ENCODE peak calls at places on chromosome X, in four cellular contexts. One of them, this sample, is unnamed.

GRCh38 chrX:103396186-103396585 is 19.8 kb downstream of the BEX3 start:
- DNase-seq in bronchial epithelial cell: no peak
- DNase-seq in MG63: peak
- DNase-seq in dorsolateral prefrontal cortex: no peak
- DNase-seq in this sample: no peak

GRCh38 chrX:69095260-69095659 is 70.0 kb downstream of the PJA1 start:
- DNase-seq in bronchial epithelial cell: no peak
- DNase-seq in dorsolateral prefrontal cortex: no peak
- DNase-seq in MG63: no peak
- DNase-seq in this sample: no peak

GRCh38 chrX:105973387-105973739 is 65.2 kb downstream of the SERPINA7 start:
- DNase-seq in bronchial epithelial cell: no peak
- DNase-seq in dorsolateral prefrontal cortex: no peak
- DNase-seq in MG63: no peak
- DNase-seq in this sample: no peak

GRCh38 chrX:46165411-46165810 is 379.8 kb downstream of the ZNF674 start:
- DNase-seq in MG63: peak
- DNase-seq in bronchial epithelial cell: peak
- DNase-seq in dorsolateral prefrontal cortex: no peak
- DNase-seq in this sample: no peak

GRCh38 chrX:55210931-55211677 is 9.0 kb upstream of the PAGE5 start:
- DNase-seq in bronchial epithelial cell: no peak
- DNase-seq in MG63: no peak
- DNase-seq in dorsolateral prefrontal cortex: no peak
- DNase-seq in this sample: no peak

GRCh38 chrX:134600714-134601113 is 57.6 kb downstream of the PLAC1 start:
- DNase-seq in MG63: peak
- DNase-seq in bronchial epithelial cell: peak
- DNase-seq in dorsolateral prefrontal cortex: no peak
- DNase-seq in this sample: no peak

GRCh38 chrX:123846598-123847038 is 13.2 kb upstream of the XIAP start:
- DNase-seq in bronchial epithelial cell: peak
- DNase-seq in dorsolateral prefrontal cortex: no peak
- DNase-seq in MG63: peak
- DNase-seq in this sample: no peak

GRCh38 chrX:24513416-24513815 is 48.3 kb downstream of the PDK3 start:
- DNase-seq in dorsolateral prefrontal cortex: no peak
- DNase-seq in MG63: no peak
- DNase-seq in bronchial epithelial cell: peak
- DNase-seq in this sample: no peak

GRCh38 chrX:122739770-122740169 is 444.3 kb upstream of the GRIA3 start:
- DNase-seq in dorsolateral prefrontal cortex: no peak
- DNase-seq in bronchial epithelial cell: peak
- DNase-seq in MG63: no peak
- DNase-seq in this sample: no peak

GRCh38 chrX:115719171-115719570 is 158.2 kb downstream of the PLS3 start:
- DNase-seq in bronchial epithelial cell: no peak
- DNase-seq in dorsolateral prefrontal cortex: no peak
- DNase-seq in MG63: no peak
- DNase-seq in this sample: no peak

GRCh38 chrX:133325422-133325821 is 89.9 kb downstream of the GPC4 start:
- DNase-seq in bronchial epithelial cell: no peak
- DNase-seq in MG63: no peak
- DNase-seq in dorsolateral prefrontal cortex: no peak
- DNase-seq in this sample: no peak

GRCh38 chrX:10656214-10656613 is 35.8 kb upstream of the MID1 start:
- DNase-seq in MG63: no peak
- DNase-seq in dorsolateral prefrontal cortex: no peak
- DNase-seq in bronchial epithelial cell: no peak
- DNase-seq in this sample: no peak

GRCh38 chrX:150508461-150509367 is 59.7 kb upstream of the MTM1 start:
- DNase-seq in MG63: peak
- DNase-seq in dorsolateral prefrontal cortex: peak
- DNase-seq in bronchial epithelial cell: no peak
- DNase-seq in this sample: peak

GRCh38 chrX:70481871-70482270 is 37.2 kb downstream of the DLG3 start:
- DNase-seq in dorsolateral prefrontal cortex: no peak
- DNase-seq in bronchial epithelial cell: no peak
- DNase-seq in MG63: no peak
- DNase-seq in this sample: no peak

GRCh38 chrX:47199286-47199685 is 5.7 kb downstream of the UBA1 start:
- DNase-seq in bronchial epithelial cell: no peak
- DNase-seq in MG63: no peak
- DNase-seq in dorsolateral prefrontal cortex: no peak
- DNase-seq in this sample: no peak

GRCh38 chrX:129741880-129742758 is 3.3 kb downstream of the XPNPEP2 start:
- DNase-seq in dorsolateral prefrontal cortex: no peak
- DNase-seq in MG63: no peak
- DNase-seq in bronchial epithelial cell: no peak
- DNase-seq in this sample: no peak

GRCh38 chrX:101051549-101052302 is at the start of gene TRMT2B:
- DNase-seq in bronchial epithelial cell: peak
- DNase-seq in dorsolateral prefrontal cortex: peak
- DNase-seq in MG63: peak
- DNase-seq in this sample: peak

GRCh38 chrX:10089378-10089795 is 67.4 kb upstream of the CLCN4 start:
- DNase-seq in dorsolateral prefrontal cortex: no peak
- DNase-seq in MG63: peak
- DNase-seq in bronchial epithelial cell: peak
- DNase-seq in this sample: no peak

GRCh38 chrX:70166601-70167590 is 10.4 kb upstream of the DGAT2L6 start:
- DNase-seq in dorsolateral prefrontal cortex: no peak
- DNase-seq in MG63: peak
- DNase-seq in bronchial epithelial cell: peak
- DNase-seq in this sample: no peak

GRCh38 chrX:149938427-149939270 is at the start of gene EOLA2:
- DNase-seq in bronchial epithelial cell: peak
- DNase-seq in dorsolateral prefrontal cortex: peak
- DNase-seq in MG63: peak
- DNase-seq in this sample: peak

GRCh38 chrX:148298737-148299136 is 201.7 kb upstream of the AFF2 start:
- DNase-seq in bronchial epithelial cell: no peak
- DNase-seq in dorsolateral prefrontal cortex: no peak
- DNase-seq in MG63: peak
- DNase-seq in this sample: no peak

GRCh38 chrX:104104676-104105075 is 7.6 kb upstream of the ZCCHC18 start:
- DNase-seq in dorsolateral prefrontal cortex: no peak
- DNase-seq in bronchial epithelial cell: no peak
- DNase-seq in MG63: no peak
- DNase-seq in this sample: no peak

GRCh38 chrX:129679856-129680255 is 25.1 kb upstream of the APLN start:
- DNase-seq in bronchial epithelial cell: peak
- DNase-seq in MG63: no peak
- DNase-seq in dorsolateral prefrontal cortex: no peak
- DNase-seq in this sample: no peak